ENCODE peak calls at places on chromosome 7, in five cellular contexts. I is upper lobe of right lung, F is neural crest cell, T is amniotic stem cell, C is left kidney. Q is an unnamed sample.

GRCh38 chr7:107711301-107711700 is 32.6 kb upstream of the CBLL1 start:
- DNase-seq in I (no peak), F (no peak), T (no peak), C (no peak), Q (peak; percentile 44)

GRCh38 chr7:37089972-37090371 is 358.7 kb downstream of the ELMO1 start:
- DNase-seq in I (no peak), F (no peak), T (no peak), C (no peak), Q (no peak)

GRCh38 chr7:699260-700170 is 27.0 kb upstream of the DNAAF5 start:
- DNase-seq in I (peak; percentile 42), F (no peak), T (no peak), C (peak; percentile 34), Q (no peak)

GRCh38 chr7:55593515-55594318 is 21.4 kb upstream of the VOPP1 start:
- DNase-seq in I (peak; percentile 82), F (peak; percentile 77), T (no peak), C (peak; percentile 65), Q (no peak)

GRCh38 chr7:95922191-95922590 is 149.8 kb downstream of the DYNC1I1 start:
- DNase-seq in I (no peak), F (no peak), T (no peak), C (no peak), Q (no peak)

GRCh38 chr7:4861227-4861626 is 603 bp downstream of the PAPOLB start:
- DNase-seq in I (no peak), F (no peak), T (no peak), C (no peak), Q (no peak)

GRCh38 chr7:94394058-94394398 is 667 bp upstream of the COL1A2 start:
- DNase-seq in I (no peak), F (no peak), T (no peak), C (no peak), Q (no peak)

GRCh38 chr7:5591547-5591899 is 167.9 kb upstream of the TNRC18 start:
- DNase-seq in I (no peak), F (no peak), T (peak; percentile 68), C (peak; percentile 72), Q (peak; percentile 58)

GRCh38 chr7:126185959-126186580 is 1066.7 kb downstream of the GRM8 start:
- DNase-seq in I (no peak), F (peak; percentile 16), T (no peak), C (peak; percentile 15), Q (no peak)

GRCh38 chr7:156067156-156067555 is 254.9 kb upstream of the SHH start:
- DNase-seq in I (no peak), F (no peak), T (no peak), C (no peak), Q (no peak)

GRCh38 chr7:47937065-47937687 is 11.1 kb downstream of the PKD1L1 start:
- DNase-seq in I (no peak), F (no peak), T (no peak), C (peak; percentile 47), Q (no peak)

GRCh38 chr7:128928159-128928558 is 9.6 kb upstream of the IRF5 start:
- DNase-seq in I (no peak), F (no peak), T (no peak), C (no peak), Q (no peak)

GRCh38 chr7:115558186-115558585 is 472.4 kb downstream of the TFEC start:
- DNase-seq in I (no peak), F (no peak), T (no peak), C (no peak), Q (peak; percentile 16)

GRCh38 chr7:33790746-33791145 is 114.6 kb upstream of the BMPER start:
- DNase-seq in I (no peak), F (no peak), T (no peak), C (no peak), Q (no peak)

GRCh38 chr7:24591152-24591551 is 17.9 kb downstream of the PALS2 start:
- DNase-seq in I (no peak), F (no peak), T (no peak), C (no peak), Q (no peak)

GRCh38 chr7:80635533-80635932 is 2.9 kb upstream of the CD36 start:
- DNase-seq in I (no peak), F (no peak), T (no peak), C (no peak), Q (no peak)

GRCh38 chr7:1312098-1313070 is 79.7 kb downstream of the UNCX start:
- DNase-seq in I (no peak), F (no peak), T (no peak), C (no peak), Q (no peak)

GRCh38 chr7:146150153-146150552 is 33.6 kb downstream of the CNTNAP2 start:
- DNase-seq in I (no peak), F (no peak), T (no peak), C (no peak), Q (no peak)

GRCh38 chr7:156560075-156560474 is 80.5 kb upstream of the RNF32 start:
- DNase-seq in I (no peak), F (no peak), T (no peak), C (peak; percentile 23), Q (no peak)

GRCh38 chr7:33388332-33388731 is 259.0 kb downstream of the BBS9 start:
- DNase-seq in I (no peak), F (no peak), T (no peak), C (no peak), Q (no peak)

GRCh38 chr7:142248-142955 is 50.0 kb upstream of the FAM20C start:
- DNase-seq in I (peak; percentile 62), F (no peak), T (no peak), C (no peak), Q (no peak)

GRCh38 chr7:2870471-2870941 is 26.4 kb upstream of the GNA12 start:
- DNase-seq in I (peak; percentile 78), F (no peak), T (no peak), C (peak; percentile 83), Q (no peak)

GRCh38 chr7:127884066-127884559 is 147.1 kb downstream of the LRRC4 start:
- DNase-seq in I (no peak), F (no peak), T (no peak), C (no peak), Q (no peak)

GRCh38 chr7:7157887-7158271 is 24.5 kb upstream of the C1GALT1 start:
- DNase-seq in I (no peak), F (no peak), T (no peak), C (no peak), Q (no peak)

GRCh38 chr7:91182819-91183405 is 81.3 kb upstream of the FZD1 start:
- DNase-seq in I (no peak), F (no peak), T (peak; percentile 88), C (peak; percentile 55), Q (peak; percentile 81)

GRCh38 chr7:100556541-100556940 is 17.2 kb downstream of the SAP25 start:
- DNase-seq in I (no peak), F (no peak), T (no peak), C (no peak), Q (no peak)

GRCh38 chr7:131602994-131603372 is 46.6 kb upstream of the PODXL start:
- DNase-seq in I (no peak), F (no peak), T (no peak), C (no peak), Q (no peak)

GRCh38 chr7:100893910-100894763 is 1.6 kb downstream of the ACHE start:
- DNase-seq in I (no peak), F (no peak), T (no peak), C (peak; percentile 36), Q (no peak)

GRCh38 chr7:1369856-1370657 is 89.2 kb downstream of the MICALL2 start:
- DNase-seq in I (no peak), F (no peak), T (no peak), C (no peak), Q (no peak)

Q was measured in AG04449.